ENCODE peak calls at places on chromosomes 3 and 15, in nine cellular contexts. L, S, H, J, Z, W, A, D and N are unnamed samples.

GRCh38 chr3:134075568-134075825 is 45.8 kb upstream of the SLCO2A1 start:
- DNase-seq in L (no peak), S (no peak), H (no peak), J (no peak), Z (no peak), W (no peak), A (no peak), D (no peak), N (no peak)

GRCh38 chr15:42427429-42428223 is 63.3 kb downstream of the ZNF106 start:
- DNase-seq in L (no peak), S (peak; percentile 93), H (peak; percentile 64), J (no peak), Z (no peak), W (no peak), A (no peak), D (no peak), N (peak; percentile 12)

GRCh38 chr3:120850326-120851295 is 57.4 kb upstream of the STXBP5L start:
- DNase-seq in L (no peak), S (peak; percentile 81), H (no peak), J (no peak), Z (no peak), W (no peak), A (no peak), D (no peak), N (peak; percentile 16)

GRCh38 chr3:194364652-194365434 is 4.7 kb downstream of the LRRC15 start:
- DNase-seq in L (no peak), S (peak; percentile 89), H (peak; percentile 76), J (no peak), Z (no peak), W (no peak), A (peak; percentile 40), D (peak; percentile 71), N (peak; percentile 50)

GRCh38 chr3:176595307-176595706 is 602.0 kb downstream of the TBL1XR1 start:
- DNase-seq in L (no peak), S (peak; percentile 53), H (no peak), J (no peak), Z (no peak), W (no peak), A (no peak), D (no peak), N (peak; percentile 41)

GRCh38 chr15:77838061-77838460 is 205.3 kb upstream of the LINGO1 start:
- DNase-seq in L (no peak), S (no peak), H (peak; percentile 21), J (no peak), Z (no peak), W (no peak), A (no peak), D (peak; percentile 36), N (no peak)

GRCh38 chr15:48806151-48806550 is 4.7 kb downstream of the CEP152 start:
- DNase-seq in L (no peak), S (peak; percentile 54), H (peak; percentile 56), J (no peak), Z (no peak), W (no peak), A (no peak), D (no peak), N (peak; percentile 92)

GRCh38 chr15:68725736-68726135 is 95.0 kb downstream of the ANP32A start:
- DNase-seq in L (no peak), S (peak; percentile 54), H (peak; percentile 79), J (no peak), Z (no peak), W (no peak), A (peak; percentile 48), D (no peak), N (peak; percentile 67)

GRCh38 chr3:103167850-103168249 is 733.0 kb downstream of the ZPLD1 start:
- DNase-seq in L (no peak), S (no peak), H (no peak), J (no peak), Z (no peak), W (no peak), A (no peak), D (no peak), N (no peak)

GRCh38 chr3:121660356-121661171 is at the start of gene HCLS1:
- DNase-seq in L (no peak), S (peak; percentile 66), H (peak; percentile 16), J (peak; percentile 85), Z (peak; percentile 19), W (no peak), A (peak; percentile 55), D (peak; percentile 65), N (peak; percentile 86)

GRCh38 chr3:32420138-32420981 is 28.7 kb downstream of the CMTM7 start:
- DNase-seq in L (peak; percentile 48), S (peak; percentile 50), H (peak; percentile 49), J (no peak), Z (no peak), W (peak; percentile 91), A (no peak), D (no peak), N (no peak)

GRCh38 chr15:77525907-77526581 is 105.4 kb downstream of the HMG20A start:
- DNase-seq in L (no peak), S (no peak), H (no peak), J (no peak), Z (no peak), W (peak; percentile 41), A (no peak), D (no peak), N (no peak)

GRCh38 chr3:43217206-43217605 is 69.1 kb upstream of the SNRK start:
- DNase-seq in L (no peak), S (no peak), H (no peak), J (peak; percentile 43), Z (no peak), W (no peak), A (no peak), D (no peak), N (no peak)

GRCh38 chr3:13470894-13471574 is 9.1 kb upstream of the HDAC11 start:
- DNase-seq in L (no peak), S (no peak), H (no peak), J (no peak), Z (no peak), W (no peak), A (no peak), D (no peak), N (no peak)

GRCh38 chr3:112374334-112374734 is 41.4 kb downstream of the CD200 start:
- DNase-seq in L (no peak), S (no peak), H (peak; percentile 77), J (no peak), Z (no peak), W (no peak), A (no peak), D (no peak), N (no peak)

GRCh38 chr3:8539419-8539818 is 37.8 kb downstream of the LMCD1 start:
- DNase-seq in L (no peak), S (peak; percentile 51), H (peak; percentile 51), J (no peak), Z (no peak), W (no peak), A (no peak), D (no peak), N (no peak)
- H3K4me3 ChIP-seq in L (no peak overlapping the region), S (no peak overlapping the region), H (no peak overlapping the region), J (no peak overlapping the region), Z (no peak overlapping the region), W (no peak overlapping the region), A (no peak overlapping the region), D (no peak overlapping the region), N (no peak overlapping the region)

GRCh38 chr15:73002509-73002908 is 49.8 kb upstream of the NEO1 start:
- DNase-seq in L (no peak), S (peak; percentile 86), H (no peak), J (no peak), Z (no peak), W (no peak), A (no peak), D (no peak), N (no peak)
- H3K27me3 ChIP-seq in L (no peaks in the 10 kb centered on the region), S (no peaks in the 10 kb centered on the region), H (no peaks in the 10 kb centered on the region), J (no peaks in the 10 kb centered on the region), Z (no peaks in the 10 kb centered on the region), W (no peaks in the 10 kb centered on the region), A (no peaks in the 10 kb centered on the region), D (no peaks in the 10 kb centered on the region), N (no peaks in the 10 kb centered on the region)

DNA sequence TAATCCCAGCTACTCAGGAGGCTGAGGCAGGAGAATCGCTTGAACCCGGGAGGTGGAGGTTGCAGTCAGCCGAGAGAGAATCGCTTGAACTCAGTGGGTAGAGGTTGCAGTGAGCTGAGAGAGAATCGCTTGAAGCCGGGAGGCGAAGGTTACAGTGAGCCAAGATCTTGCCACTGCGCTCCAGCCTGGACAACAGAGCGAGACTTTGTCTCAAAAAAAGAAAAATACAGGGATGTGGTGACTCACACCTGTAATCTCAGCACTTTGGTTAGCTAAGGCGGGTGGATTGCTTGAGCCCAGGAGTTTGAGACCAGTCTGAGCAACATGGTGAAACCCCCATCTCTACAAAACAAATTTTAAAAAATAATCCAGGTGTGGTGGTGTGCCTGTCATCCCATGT is 26.8 kb downstream of the UBE2E1 start:
- DNase-seq in L (no peak), S (no peak), H (no peak), J (no peak), Z (no peak), W (no peak), A (no peak), D (no peak), N (no peak)
- H3K4me1 ChIP-seq in L (peaks cover 27% of the 10 kb centered on the region), S (no peaks in the 10 kb centered on the region), H (peaks cover 41% of the 10 kb centered on the region), J (peaks cover 12% of the 10 kb centered on the region), Z (no peaks in the 10 kb centered on the region), W (no peaks in the 10 kb centered on the region), A (peaks cover 4% of the 10 kb centered on the region), D (peaks cover 16% of the 10 kb centered on the region), N (peaks cover 30% of the 10 kb centered on the region)

GRCh38 chr3:123762805-123763204 is 121.3 kb downstream of the MYLK start:
- DNase-seq in L (no peak), S (no peak), H (no peak), J (no peak), Z (no peak), W (no peak), A (no peak), D (no peak), N (no peak)
- H3K4me3 ChIP-seq in L (no peak overlapping the region), S (no peak overlapping the region), H (no peak overlapping the region), J (no peak overlapping the region), Z (no peak overlapping the region), W (no peak overlapping the region), A (no peak overlapping the region), D (no peak overlapping the region), N (no peak overlapping the region)

DNA sequence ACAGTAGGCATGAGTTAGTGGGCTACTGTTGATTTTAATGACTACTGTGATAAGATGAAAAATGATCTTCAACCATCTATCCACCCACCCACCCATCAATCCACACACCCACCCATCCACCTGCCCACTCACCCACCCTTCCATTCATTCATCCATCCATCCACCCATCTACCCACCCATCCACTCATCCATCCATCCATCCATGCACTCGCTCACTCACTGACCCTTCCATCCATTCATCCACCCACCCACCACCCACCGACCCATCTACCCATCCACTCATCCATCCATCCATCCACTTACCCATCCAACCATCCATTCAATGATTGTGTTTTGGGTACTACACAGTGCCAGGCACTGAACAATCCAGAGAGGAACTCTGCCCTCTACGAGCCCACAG is 51.6 kb downstream of the ATP2B2 start:
- DNase-seq in L (no peak), S (no peak), H (no peak), J (no peak), Z (no peak), W (no peak), A (no peak), D (no peak), N (no peak)
- H3K27me3 ChIP-seq in L (peaks cover 26% of the 10 kb centered on the region), S (peaks cover 18% of the 10 kb centered on the region), H (peaks cover 16% of the 10 kb centered on the region), J (no peaks in the 10 kb centered on the region), Z (no peaks in the 10 kb centered on the region), W (peaks cover 32% of the 10 kb centered on the region), A (peaks cover 6% of the 10 kb centered on the region), D (no peaks in the 10 kb centered on the region), N (peaks cover 9% of the 10 kb centered on the region)

GRCh38 chr3:40990062-40990456 is 209.2 kb upstream of the CTNNB1 start:
- DNase-seq in L (no peak), S (no peak), H (no peak), J (no peak), Z (no peak), W (no peak), A (no peak), D (no peak), N (no peak)
- H3K4me1 ChIP-seq in L (peaks cover 9% of the 10 kb centered on the region), S (no peaks in the 10 kb centered on the region), H (no peaks in the 10 kb centered on the region), J (no peaks in the 10 kb centered on the region), Z (no peaks in the 10 kb centered on the region), W (peaks cover 5% of the 10 kb centered on the region), A (peaks cover 3% of the 10 kb centered on the region), D (no peaks in the 10 kb centered on the region), N (no peaks in the 10 kb centered on the region)